ENCODE peak calls at places on chromosomes 6 and 20, in four cellular contexts. One of them, this sample, is unnamed.

GRCh38 chr6:159989882-159990480 is 21.1 kb downstream of the IGF2R start:
- DNase-seq in activated CD4-positive, alpha-beta memory T cell treated with anti-CD3 and anti-CD28 coated beads for 36 hours: no peak
- DNase-seq in cardiac fibroblast: peak; percentile 71
- DNase-seq in choroid plexus epithelial cell: no peak
- DNase-seq in this sample: no peak

GRCh38 chr6:3723251-3723650 is 28.3 kb downstream of the PXDC1 start:
- DNase-seq in cardiac fibroblast: no peak
- DNase-seq in activated CD4-positive, alpha-beta memory T cell treated with anti-CD3 and anti-CD28 coated beads for 36 hours: no peak
- DNase-seq in choroid plexus epithelial cell: no peak
- DNase-seq in this sample: no peak

GRCh38 chr20:36162272-36162966 is 7.9 kb downstream of the EPB41L1 start:
- DNase-seq in choroid plexus epithelial cell: no peak
- DNase-seq in cardiac fibroblast: peak; percentile 66
- DNase-seq in activated CD4-positive, alpha-beta memory T cell treated with anti-CD3 and anti-CD28 coated beads for 36 hours: no peak
- DNase-seq in this sample: no peak

GRCh38 chr6:65760285-65760684 is 53.3 kb upstream of the EYS start:
- DNase-seq in choroid plexus epithelial cell: peak; percentile 17
- DNase-seq in cardiac fibroblast: no peak
- DNase-seq in activated CD4-positive, alpha-beta memory T cell treated with anti-CD3 and anti-CD28 coated beads for 36 hours: no peak
- DNase-seq in this sample: no peak

GRCh38 chr6:6152060-6152459 is 145.3 kb upstream of the NRN1 start:
- DNase-seq in cardiac fibroblast: no peak
- DNase-seq in activated CD4-positive, alpha-beta memory T cell treated with anti-CD3 and anti-CD28 coated beads for 36 hours: no peak
- DNase-seq in choroid plexus epithelial cell: no peak
- DNase-seq in this sample: no peak

GRCh38 chr6:10368841-10369240 is 46.0 kb downstream of the TFAP2A start:
- DNase-seq in cardiac fibroblast: no peak
- DNase-seq in activated CD4-positive, alpha-beta memory T cell treated with anti-CD3 and anti-CD28 coated beads for 36 hours: no peak
- DNase-seq in choroid plexus epithelial cell: no peak
- DNase-seq in this sample: no peak

GRCh38 chr20:14477125-14477524 is 139.7 kb upstream of the FLRT3 start:
- DNase-seq in choroid plexus epithelial cell: peak; percentile 58
- DNase-seq in cardiac fibroblast: peak; percentile 60
- DNase-seq in activated CD4-positive, alpha-beta memory T cell treated with anti-CD3 and anti-CD28 coated beads for 36 hours: no peak
- DNase-seq in this sample: peak; percentile 44

GRCh38 chr6:19836799-19837510 is at the start of gene ID4:
- DNase-seq in cardiac fibroblast: peak; percentile 76
- DNase-seq in choroid plexus epithelial cell: peak; percentile 96
- DNase-seq in activated CD4-positive, alpha-beta memory T cell treated with anti-CD3 and anti-CD28 coated beads for 36 hours: no peak
- DNase-seq in this sample: peak; percentile 79

This sample was measured in GM04503.